ENCODE peak calls at places on chromosome 13, in four cellular contexts. L, I, Q and U are unnamed samples.

GRCh38 chr13:100234006-100234405 is 145.1 kb downstream of the PCCA start:
- DNase-seq in Q (no peak), I (no peak), L (no peak), U (no peak)

GRCh38 chr13:75533866-75534265 is 3.8 kb downstream of the COMMD6 start:
- DNase-seq in I (no peak), Q (no peak), L (no peak), U (no peak)

GRCh38 chr13:44819245-44819644 is 170.0 kb downstream of the NUFIP1 start:
- DNase-seq in L (no peak), I (no peak), Q (no peak), U (no peak)

GRCh38 chr13:79593611-79594275 is 112.8 kb downstream of the NDFIP2 start:
- DNase-seq in L (peak; percentile 44), I (no peak), Q (no peak), U (no peak)

GRCh38 chr13:96082640-96083039 is 7.3 kb upstream of the HS6ST3 start:
- DNase-seq in I (no peak), Q (no peak), L (no peak), U (no peak)

GRCh38 chr13:101473458-101473857 is 21.0 kb downstream of the ITGBL1 start:
- DNase-seq in Q (peak; percentile 62), L (no peak), I (no peak), U (peak; percentile 68)

GRCh38 chr13:90947976-90948375 is 399.5 kb upstream of the MIR17HG start:
- DNase-seq in Q (no peak), I (no peak), L (no peak), U (no peak)

GRCh38 chr13:49533011-49533410 is 37.3 kb downstream of the PHF11 start:
- DNase-seq in L (no peak), I (no peak), Q (no peak), U (no peak)

GRCh38 chr13:43305416-43305815 is 282.0 kb downstream of the DNAJC15 start:
- DNase-seq in I (no peak), L (no peak), Q (no peak), U (no peak)

GRCh38 chr13:93309886-93310520 is 83.4 kb downstream of the GPC6 start:
- DNase-seq in Q (no peak), L (no peak), I (no peak), U (no peak)

GRCh38 chr13:30739646-30740642 is 4.6 kb downstream of the ALOX5AP start:
- DNase-seq in Q (no peak), I (no peak), L (no peak), U (no peak)

GRCh38 chr13:92896842-92897241 is 329.8 kb upstream of the GPC6 start:
- DNase-seq in I (no peak), Q (no peak), L (peak; percentile 2), U (no peak)

GRCh38 chr13:43648733-43649132 is 138.0 kb downstream of the ENOX1 start:
- DNase-seq in Q (no peak), I (no peak), L (peak; percentile 9), U (no peak)

GRCh38 chr13:110438211-110438610 is 123.3 kb downstream of the RAB20 start:
- DNase-seq in Q (no peak), L (no peak), I (no peak), U (no peak)

GRCh38 chr13:93861818-93862217 is 617.7 kb downstream of the DCT start:
- DNase-seq in I (no peak), L (no peak), Q (no peak), U (no peak)

GRCh38 chr13:47241446-47241845 is 344.6 kb upstream of the HTR2A start:
- DNase-seq in I (no peak), L (no peak), Q (no peak), U (no peak)

GRCh38 chr13:110525328-110526319 is 35.9 kb downstream of the RAB20 start:
- DNase-seq in I (peak; percentile 46), L (no peak), Q (no peak), U (no peak)

GRCh38 chr13:111626371-111627305 is 306.2 kb downstream of the TEX29 start:
- DNase-seq in L (no peak), I (no peak), Q (no peak), U (no peak)

GRCh38 chr13:80048802-80049201 is 292.1 kb downstream of the SPRY2 start:
- DNase-seq in I (peak; percentile 59), L (no peak), Q (peak; percentile 93), U (peak; percentile 79)

GRCh38 chr13:81017525-81018152 is 676.7 kb upstream of the SPRY2 start:
- DNase-seq in Q (no peak), L (peak; percentile 44), I (no peak), U (no peak)

GRCh38 chr13:51499841-51500240 is 47.0 kb upstream of the INTS6 start:
- DNase-seq in Q (no peak), I (no peak), L (no peak), U (no peak)

GRCh38 chr13:45847554-45848224 is 3.9 kb downstream of the SIAH3 start:
- DNase-seq in Q (peak; percentile 36), L (no peak), I (peak; percentile 18), U (no peak)

GRCh38 chr13:24306632-24307031 is 2.7 kb upstream of the C1QTNF9 start:
- DNase-seq in I (no peak), Q (no peak), L (no peak), U (no peak)

GRCh38 chr13:105144020-105144419 is 1391.4 kb downstream of the EFNB2 start:
- DNase-seq in L (no peak), I (no peak), Q (no peak), U (no peak)

GRCh38 chr13:102236341-102236740 is 165.5 kb downstream of the FGF14 start:
- DNase-seq in Q (no peak), I (no peak), L (no peak), U (no peak)

GRCh38 chr13:103799028-103799427 is 732.8 kb upstream of the SLC10A2 start:
- DNase-seq in Q (no peak), I (no peak), L (no peak), U (no peak)

GRCh38 chr13:40187836-40188591 is 478.4 kb downstream of the FOXO1 start:
- DNase-seq in L (no peak), Q (no peak), I (no peak), U (no peak)

GRCh38 chr13:102693781-102694180 is 1.1 kb downstream of the METTL21C start:
- DNase-seq in I (no peak), L (no peak), Q (no peak), U (no peak)

DNA sequence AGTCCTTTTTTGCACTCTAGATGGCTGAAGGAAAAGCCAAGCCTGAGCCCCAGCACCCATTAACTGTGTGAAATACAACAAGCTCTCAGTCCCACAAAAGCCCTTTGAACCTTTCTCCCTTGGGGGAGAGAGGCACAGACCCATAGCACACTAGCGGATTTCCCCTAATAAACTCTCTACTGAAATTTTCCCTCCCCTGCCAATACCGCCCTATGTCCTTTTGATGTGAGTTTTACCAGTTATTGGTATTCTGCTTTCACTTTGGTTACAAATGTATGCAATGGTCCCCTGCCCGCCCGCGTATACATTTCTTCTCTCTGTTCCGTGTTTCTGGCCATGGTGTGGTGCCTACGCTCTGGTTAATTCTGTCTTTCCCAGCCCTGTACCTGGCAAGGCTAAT is 54.0 kb upstream of the MYO16 start:
- DNase-seq in L (no peak), Q (no peak), I (no peak), U (no peak)
- TF ChIP-seq CTCF in L (no peak), Q (no peak), I (no peak), U (no peak)

GRCh38 chr13:63299995-63300394 is 1884.3 kb upstream of the PCDH20 start:
- DNase-seq in Q (no peak), L (no peak), I (no peak), U (no peak)

GRCh38 chr13:63291701-63292100 is 1876.1 kb upstream of the PCDH20 start:
- DNase-seq in I (no peak), L (no peak), Q (no peak), U (no peak)

GRCh38 chr13:63297162-63297561 is 1881.5 kb upstream of the PCDH20 start:
- DNase-seq in L (no peak), Q (no peak), I (no peak), U (no peak)
- H3K27ac ChIP-seq in L (no peak overlapping the region), Q (no peak overlapping the region), I (no peak overlapping the region), U (no peak overlapping the region)

GRCh38 chr13:113410472-113411201 is 42.7 kb downstream of the ADPRHL1 start:
- DNase-seq in Q (peak; percentile 61), L (no peak), I (peak; percentile 25), U (peak; percentile 56)
- H3K4me1 ChIP-seq in Q (peaks cover 50% of the 10 kb centered on the region), L (peaks cover 27% of the 10 kb centered on the region), I (no peaks in the 10 kb centered on the region), U (peaks cover 6% of the 10 kb centered on the region)

GRCh38 chr13:66716502-66716901 is 513.6 kb downstream of the PCDH9 start:
- DNase-seq in Q (no peak), L (no peak), I (no peak), U (no peak)

DNA sequence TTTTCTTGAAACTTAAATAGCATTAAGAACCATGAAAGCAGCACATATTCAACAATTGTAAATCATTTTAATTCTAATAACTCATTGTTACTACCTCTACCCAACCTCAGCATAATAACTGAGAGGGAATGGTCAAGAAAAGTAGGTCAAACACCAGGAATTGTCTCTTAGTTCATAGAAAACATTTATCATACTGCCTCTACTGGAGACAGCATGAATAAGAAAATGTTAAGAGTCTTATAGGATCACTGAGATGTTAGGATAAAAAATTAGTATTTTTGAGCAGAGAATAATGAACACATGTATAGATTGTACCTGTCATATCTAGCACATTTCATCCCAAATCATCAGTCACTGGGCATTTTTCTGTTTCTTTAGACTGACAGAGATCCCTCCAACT is 515.3 kb downstream of the PCDH9 start:
- DNase-seq in L (no peak), I (no peak), Q (no peak), U (no peak)
- TF ChIP-seq CTCF in L (peak; percentile 46), I (no peak), Q (no peak), U (peak; percentile 46)

GRCh38 chr13:52961196-52961845 is 67.3 kb upstream of the OLFM4 start:
- DNase-seq in I (no peak), L (no peak), Q (no peak), U (no peak)
- H3K27ac ChIP-seq in I (no peak overlapping the region), L (no peak overlapping the region), Q (no peak overlapping the region), U (no peak overlapping the region)

DNA sequence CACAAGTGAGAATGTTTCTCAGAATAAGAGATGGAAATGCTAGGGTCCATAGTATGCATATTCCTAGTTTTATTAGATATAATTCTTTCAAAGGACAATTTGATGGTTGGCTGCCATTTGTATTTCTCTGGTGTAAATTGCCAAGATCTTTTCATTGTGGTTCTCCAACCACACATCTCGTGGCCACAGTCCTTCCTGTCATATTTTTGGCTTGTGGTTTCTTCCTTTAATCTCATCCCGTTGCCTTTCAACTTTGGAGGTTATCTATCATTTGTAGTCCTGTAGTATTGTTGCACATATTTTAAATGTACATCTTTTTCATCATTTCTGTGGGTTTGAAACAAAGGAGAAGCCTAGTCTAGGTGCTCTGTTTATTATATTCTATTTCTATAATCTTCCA is 61.2 kb downstream of the WASF3 start:
- DNase-seq in I (no peak), L (no peak), Q (no peak), U (no peak)
- H3K4me1 ChIP-seq in I (no peaks in the 10 kb centered on the region), L (peaks cover 4% of the 10 kb centered on the region), Q (no peaks in the 10 kb centered on the region), U (peaks cover 29% of the 10 kb centered on the region)

GRCh38 chr13:21674271-21675009 is 3.6 kb downstream of the FGF9 start:
- DNase-seq in I (peak; percentile 23), Q (no peak), L (peak; percentile 42), U (no peak)

GRCh38 chr13:21673592-21674270 is 2.9 kb downstream of the FGF9 start:
- DNase-seq in L (peak; percentile 83), I (peak; percentile 60), Q (no peak), U (no peak)

GRCh38 chr13:21675095-21676007 is 4.5 kb downstream of the FGF9 start:
- DNase-seq in I (peak; percentile 54), Q (no peak), L (peak; percentile 36), U (no peak)

GRCh38 chr13:21677075-21677628 is 6.3 kb downstream of the FGF9 start:
- DNase-seq in I (no peak), Q (no peak), L (no peak), U (no peak)

GRCh38 chr13:21676611-21677021 is 5.7 kb downstream of the FGF9 start:
- DNase-seq in I (peak; percentile 42), L (peak; percentile 11), Q (no peak), U (no peak)
- TF ChIP-seq CTCF in I (no peak), L (no peak), Q (no peak), U (peak; percentile 21)